ENCODE peak calls at places on chromosome X, in five cellular contexts. Z, Y, T, J and P are unnamed samples.

GRCh38 chrX:43702079-43702524 is 46.0 kb downstream of the MAOA start:
- DNase-seq in Z (peak), Y (no peak), T (no peak), J (no peak), P (no peak)

GRCh38 chrX:14920196-14920595 is 47.0 kb downstream of the MOSPD2 start:
- DNase-seq in Z (no peak), Y (no peak), T (no peak), J (no peak), P (no peak)

GRCh38 chrX:141960573-141960972 is 56.9 kb downstream of the MAGEC1 start:
- DNase-seq in Z (peak), Y (no peak), T (no peak), J (no peak), P (no peak)

GRCh38 chrX:70046978-70047377 is 2.8 kb downstream of the AWAT2 start:
- DNase-seq in Z (no peak), Y (no peak), T (no peak), J (no peak), P (no peak)

GRCh38 chrX:154036513-154036912 is 16.8 kb upstream of the IRAK1 start:
- DNase-seq in Z (no peak), Y (no peak), T (no peak), J (no peak), P (no peak)

GRCh38 chrX:106481341-106481740 is 130.4 kb upstream of the RADX start:
- DNase-seq in Z (peak), Y (no peak), T (peak), J (peak), P (peak)

GRCh38 chrX:132614297-132614696 is 125.5 kb upstream of the MBNL3 start:
- DNase-seq in Z (peak), Y (no peak), T (no peak), J (no peak), P (no peak)

GRCh38 chrX:152958047-152958446 is 35.9 kb downstream of the PNMA5 start:
- DNase-seq in Z (no peak), Y (no peak), T (no peak), J (no peak), P (no peak)

GRCh38 chrX:108437789-108438623 is at the start of gene COL4A6:
- DNase-seq in Z (peak), Y (peak), T (no peak), J (peak), P (no peak)

GRCh38 chrX:134734343-134735001 is 76.2 kb upstream of the PLAC1 start:
- DNase-seq in Z (no peak), Y (no peak), T (no peak), J (no peak), P (no peak)

GRCh38 chrX:56600141-56600540 is 36.7 kb downstream of the UBQLN2 start:
- DNase-seq in Z (no peak), Y (no peak), T (no peak), J (peak), P (no peak)

GRCh38 chrX:3939967-3940610 is 226.6 kb upstream of the PRKX start:
- DNase-seq in Z (peak), Y (no peak), T (no peak), J (peak), P (no peak)

GRCh38 chrX:106177106-106177981 is 9.2 kb downstream of the PWWP3B start:
- DNase-seq in Z (peak), Y (peak), T (no peak), J (peak), P (no peak)

GRCh38 chrX:24837966-24838365 is 144.2 kb downstream of the POLA1 start:
- DNase-seq in Z (no peak), Y (no peak), T (no peak), J (no peak), P (no peak)

GRCh38 chrX:17496407-17496806 is 121.4 kb downstream of the NHS start:
- DNase-seq in Z (peak), Y (no peak), T (no peak), J (no peak), P (no peak)

GRCh38 chrX:70168238-70169188 is 8.8 kb upstream of the DGAT2L6 start:
- DNase-seq in Z (peak), Y (no peak), T (no peak), J (peak), P (no peak)

GRCh38 chrX:122272011-122272410 is 912.1 kb upstream of the GRIA3 start:
- DNase-seq in Z (no peak), Y (no peak), T (no peak), J (no peak), P (no peak)

GRCh38 chrX:155747520-155747919 is 133.6 kb upstream of the VAMP7 start:
- DNase-seq in Z (peak), Y (peak), T (no peak), J (no peak), P (no peak)

GRCh38 chrX:18075603-18076002 is 145.1 kb downstream of the BEND2 start:
- DNase-seq in Z (peak), Y (no peak), T (no peak), J (no peak), P (no peak)

GRCh38 chrX:149804102-149804501 is 22.4 kb downstream of the MAGEA9 start:
- DNase-seq in Z (no peak), Y (no peak), T (no peak), J (no peak), P (no peak)

GRCh38 chrX:120109378-120109777 is 6.3 kb downstream of the RHOXF1 start:
- DNase-seq in Z (no peak), Y (no peak), T (no peak), J (no peak), P (no peak)

GRCh38 chrX:141736656-141737055 is 38.1 kb upstream of the SPANXD start:
- DNase-seq in Z (no peak), Y (no peak), T (no peak), J (no peak), P (no peak)

GRCh38 chrX:63408050-63408449 is 56.9 kb upstream of the SPIN4 start:
- DNase-seq in Z (no peak), Y (no peak), T (no peak), J (no peak), P (no peak)

GRCh38 chrX:25023908-25024307 is 8.1 kb upstream of the ARX start:
- DNase-seq in Z (no peak), Y (no peak), T (no peak), J (no peak), P (no peak)

GRCh38 chrX:75155830-75156525 is at the start of gene ABCB7:
- DNase-seq in Z (peak), Y (peak), T (peak), J (peak), P (peak)

GRCh38 chrX:153238361-153238760 is 59.3 kb downstream of the MAGEA1 start:
- DNase-seq in Z (no peak), Y (no peak), T (no peak), J (no peak), P (no peak)

GRCh38 chrX:71938371-71938770 is 27.7 kb downstream of the NHSL2 start:
- DNase-seq in Z (no peak), Y (no peak), T (no peak), J (no peak), P (no peak)

GRCh38 chrX:6985537-6985936 is 162.0 kb upstream of the STS start:
- DNase-seq in Z (no peak), Y (no peak), T (no peak), J (no peak), P (no peak)

GRCh38 chrX:25001808-25002657 is 13.7 kb downstream of the ARX start:
- DNase-seq in Z (peak), Y (no peak), T (no peak), J (no peak), P (no peak)

GRCh38 chrX:106698693-106699092 is 27.8 kb upstream of the RNF128 start:
- DNase-seq in Z (no peak), Y (no peak), T (no peak), J (peak), P (no peak)

GRCh38 chrX:115894087-115894486 is 276.5 kb upstream of the AGTR2 start:
- DNase-seq in Z (peak), Y (no peak), T (no peak), J (peak), P (peak)

GRCh38 chrX:109943092-109943739 is 59.7 kb upstream of the TMEM164 start:
- DNase-seq in Z (no peak), Y (no peak), T (no peak), J (no peak), P (no peak)

GRCh38 chrX:16992902-16993301 is 46.4 kb downstream of the REPS2 start:
- DNase-seq in Z (no peak), Y (no peak), T (no peak), J (no peak), P (no peak)